ENCODE peak calls at places on chromosome 20, in four cellular contexts. Y, L, D and J are unnamed samples.

GRCh38 chr20:17843246-17844132 is 125.1 kb downstream of the SNX5 start:
- DNase-seq in Y (peak; percentile 45), L (peak; percentile 98), D (peak; percentile 97), J (no peak)

GRCh38 chr20:35001596-35002362 is 46.1 kb downstream of the MYH7B start:
- DNase-seq in Y (no peak), L (no peak), D (no peak), J (no peak)

GRCh38 chr20:1291191-1291741 is 25.2 kb downstream of the SNPH start:
- DNase-seq in Y (no peak), L (peak; percentile 67), D (peak; percentile 66), J (no peak)

GRCh38 chr20:16505894-16506293 is 67.4 kb downstream of the KIF16B start:
- DNase-seq in Y (no peak), L (no peak), D (no peak), J (no peak)

GRCh38 chr20:24578605-24579004 is 109.2 kb downstream of the SYNDIG1 start:
- DNase-seq in Y (no peak), L (no peak), D (no peak), J (no peak)

GRCh38 chr20:52056203-52057062 is 135.1 kb downstream of the ZFP64 start:
- DNase-seq in Y (no peak), L (peak; percentile 92), D (peak; percentile 95), J (no peak)

GRCh38 chr20:41574802-41575389 is 43.3 kb downstream of the CHD6 start:
- DNase-seq in Y (no peak), L (no peak), D (no peak), J (no peak)

GRCh38 chr20:33554914-33555420 is 65.1 kb downstream of the CBFA2T2 start:
- DNase-seq in Y (no peak), L (peak; percentile 97), D (peak; percentile 99), J (no peak)

GRCh38 chr20:34560141-34560523 is 1.6 kb downstream of the MAP1LC3A start:
- DNase-seq in Y (no peak), L (no peak), D (no peak), J (no peak)

GRCh38 chr20:9079038-9079731 is 10.3 kb downstream of the PLCB4 start:
- DNase-seq in Y (no peak), L (no peak), D (no peak), J (no peak)

GRCh38 chr20:46835418-46835817 is 59.2 kb upstream of the EYA2 start:
- DNase-seq in Y (no peak), L (peak; percentile 9), D (peak; percentile 61), J (no peak)

GRCh38 chr20:61055642-61056041 is 196.4 kb upstream of the CDH4 start:
- DNase-seq in Y (no peak), L (no peak), D (no peak), J (no peak)

GRCh38 chr20:42612262-42612661 is 577.4 kb downstream of the PTPRT start:
- DNase-seq in Y (no peak), L (no peak), D (no peak), J (no peak)

GRCh38 chr20:17854307-17854903 is 114.2 kb downstream of the SNX5 start:
- DNase-seq in Y (no peak), L (peak; percentile 55), D (peak; percentile 44), J (no peak)

GRCh38 chr20:703426-703825 is 27.8 kb upstream of the SCRT2 start:
- DNase-seq in Y (no peak), L (no peak), D (no peak), J (no peak)

GRCh38 chr20:46464451-46464850 is 48.9 kb downstream of the ZNF334 start:
- DNase-seq in Y (no peak), L (no peak), D (no peak), J (no peak)

GRCh38 chr20:41001497-41001896 is 27.1 kb upstream of the TOP1 start:
- DNase-seq in Y (no peak), L (peak; percentile 68), D (peak; percentile 33), J (no peak)

GRCh38 chr20:24608926-24609667 is 139.7 kb downstream of the SYNDIG1 start:
- DNase-seq in Y (no peak), L (peak; percentile 51), D (peak; percentile 13), J (no peak)

GRCh38 chr20:60210779-60211617 is 252.8 kb downstream of the CDH26 start:
- DNase-seq in Y (no peak), L (peak; percentile 70), D (peak; percentile 60), J (peak; percentile 61)

GRCh38 chr20:31485450-31486339 is 10.6 kb downstream of the REM1 start:
- DNase-seq in Y (peak; percentile 73), L (peak; percentile 59), D (peak; percentile 8), J (no peak)

GRCh38 chr20:59124326-59125029 is 39.1 kb upstream of the ZNF831 start:
- DNase-seq in Y (no peak), L (no peak), D (no peak), J (no peak)

GRCh38 chr20:9409981-9410380 is 104.4 kb upstream of the LAMP5 start:
- DNase-seq in Y (no peak), L (peak; percentile 83), D (peak; percentile 94), J (no peak)

GRCh38 chr20:11919046-11919445 is 1.4 kb downstream of the BTBD3 start:
- DNase-seq in Y (no peak), L (peak; percentile 17), D (peak; percentile 47), J (no peak)

DNA sequence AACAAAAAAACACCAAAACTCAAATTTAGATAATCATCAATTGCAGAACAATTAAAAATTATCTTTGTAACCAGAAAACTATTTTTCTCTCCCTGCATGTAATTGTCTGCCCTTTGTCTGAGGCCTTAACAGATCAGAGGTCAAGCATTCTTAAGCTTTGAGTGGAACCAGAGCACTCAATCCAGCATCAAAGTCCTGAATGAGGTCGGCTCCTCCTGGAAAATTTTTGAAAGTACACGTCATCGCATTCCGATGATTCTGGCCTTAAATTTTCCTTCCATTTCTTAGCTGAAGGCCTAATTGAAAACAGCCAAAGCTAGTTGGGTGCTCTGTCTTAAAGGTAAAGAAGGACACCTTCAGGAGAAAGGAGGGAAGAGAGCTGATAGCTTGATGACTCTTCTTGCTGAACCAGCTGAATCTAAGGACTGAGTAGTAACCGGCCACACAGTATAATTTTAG is 510.2 kb upstream of the SULF2 start:
- DNase-seq in Y (peak; percentile 64), L (peak; percentile 97), D (peak; percentile 94), J (no peak)
- TF ChIP-seq CTCF in Y (peak; percentile 41), L (no peak), D (peak; percentile 53), J (peak; percentile 33)

DNA sequence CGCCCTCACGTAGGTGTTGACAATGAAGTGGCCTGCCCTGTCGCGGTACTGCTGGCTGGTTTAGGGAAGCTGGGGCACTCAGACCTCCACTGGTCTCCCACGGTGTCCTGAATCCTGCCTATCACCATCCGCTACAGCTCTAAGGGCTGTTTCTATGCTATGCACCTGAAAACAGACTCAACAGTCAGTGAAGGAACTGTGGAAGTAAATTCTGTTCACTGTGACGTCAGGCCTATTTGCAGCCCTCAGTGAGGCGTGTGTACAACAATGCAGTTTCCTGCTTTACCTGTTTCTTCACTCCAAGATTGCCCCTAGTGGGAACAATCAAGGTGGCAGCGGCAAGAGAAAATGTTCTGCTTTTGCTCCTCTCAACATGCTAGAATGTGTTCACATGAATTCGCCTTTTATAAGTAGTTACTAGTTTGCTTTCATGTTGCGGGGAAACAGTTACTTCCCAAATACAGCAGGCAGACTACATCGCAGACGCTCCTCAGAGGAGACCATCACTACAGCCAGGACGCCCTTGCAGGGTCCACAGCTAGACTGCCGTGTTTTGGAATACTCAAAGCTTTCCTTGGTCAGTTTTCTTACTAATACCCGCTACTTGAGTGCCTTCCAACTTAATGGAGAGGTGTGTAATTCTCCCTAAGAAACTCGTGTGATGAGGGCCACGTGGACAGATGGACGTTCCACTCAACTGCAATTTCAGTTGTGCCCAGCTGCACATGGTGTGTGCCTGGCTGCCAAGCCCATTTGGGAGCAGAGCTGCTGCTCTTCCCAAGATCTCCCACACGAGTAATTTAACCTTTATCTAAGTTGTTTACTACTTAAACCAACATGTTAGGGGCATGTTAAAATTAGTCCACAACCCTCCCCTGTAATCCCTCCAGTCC is 25.4 kb downstream of the DIDO1 start:
- DNase-seq in Y (no peak), L (no peak), D (no peak), J (no peak)
- TF ChIP-seq CTCF in Y (no peak), L (peak; percentile 13), D (peak; percentile 20), J (no peak)

GRCh38 chr20:5400164-5400762 is 83.5 kb upstream of the PROKR2 start:
- DNase-seq in Y (no peak), L (peak; percentile 36), D (peak; percentile 16), J (peak; percentile 44)

GRCh38 chr20:5402903-5403531 is 86.3 kb upstream of the PROKR2 start:
- DNase-seq in Y (no peak), L (peak; percentile 41), D (peak; percentile 11), J (peak; percentile 26)

GRCh38 chr20:5395932-5396727 is 79.4 kb upstream of the PROKR2 start:
- DNase-seq in Y (no peak), L (no peak), D (no peak), J (no peak)

GRCh38 chr20:5397418-5397817 is 80.7 kb upstream of the PROKR2 start:
- DNase-seq in Y (no peak), L (no peak), D (no peak), J (no peak)

DNA sequence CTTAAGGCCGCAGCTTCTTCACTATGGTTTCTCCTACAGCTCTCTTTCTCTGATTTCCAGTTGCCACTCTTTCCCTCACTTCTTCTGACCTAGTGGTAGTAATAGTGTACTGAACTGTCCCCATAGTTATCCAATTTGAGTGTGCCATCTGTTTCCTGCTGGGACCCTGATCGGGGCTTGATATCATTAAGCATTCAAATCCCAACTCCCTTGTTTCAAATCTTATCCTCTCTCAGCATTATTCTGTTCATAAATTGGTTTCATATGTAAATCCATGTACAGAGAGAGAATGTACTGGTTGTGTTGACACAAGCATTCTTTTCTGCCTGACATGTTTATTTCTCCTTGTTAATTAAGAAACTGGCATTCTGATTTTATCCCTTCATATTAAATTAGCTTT is 84.5 kb upstream of the PROKR2 start:
- DNase-seq in Y (no peak), L (no peak), D (no peak), J (no peak)
- TF ChIP-seq CTCF in Y (no peak), L (no peak), D (no peak), J (no peak)

GRCh38 chr20:3751664-3752385 is 15.7 kb downstream of the ADISSP start:
- DNase-seq in Y (no peak), L (peak; percentile 20), D (no peak), J (no peak)

GRCh38 chr20:3748073-3748472 is 15.6 kb downstream of the HSPA12B start:
- DNase-seq in Y (no peak), L (no peak), D (no peak), J (no peak)

GRCh38 chr20:3751284-3751663 is 16.3 kb downstream of the ADISSP start:
- DNase-seq in Y (no peak), L (no peak), D (no peak), J (no peak)

GRCh38 chr20:3749087-3749688 is 16.7 kb downstream of the HSPA12B start:
- DNase-seq in Y (no peak), L (no peak), D (no peak), J (no peak)

GRCh38 chr20:3749689-3750639 is 17.5 kb downstream of the HSPA12B start:
- DNase-seq in Y (no peak), L (no peak), D (no peak), J (peak; percentile 65)
- TF ChIP-seq CTCF in Y (peak; percentile 26), L (peak; percentile 31), D (peak; percentile 33), J (peak; percentile 94)